ENCODE peak calls at places on chromosomes 5 and 9, in seven cellular contexts. One of them, this sample, is unnamed.

GRCh38 chr9:32703635-32704034 is 68.2 kb upstream of the TAF1L start:
- DNase-seq in tibial artery: no peak
- DNase-seq in GM23248: peak; percentile 18
- DNase-seq in CD8-positive, alpha-beta memory T cell: no peak
- DNase-seq in colonic mucosa: no peak
- DNase-seq in upper lobe of right lung: no peak
- DNase-seq in IMR-90: no peak
- DNase-seq in this sample: no peak

GRCh38 chr5:317086-317811 is 4.3 kb upstream of the AHRR start:
- DNase-seq in tibial artery: no peak
- DNase-seq in GM23248: peak; percentile 89
- DNase-seq in CD8-positive, alpha-beta memory T cell: no peak
- DNase-seq in colonic mucosa: peak; percentile 50
- DNase-seq in upper lobe of right lung: peak; percentile 67
- DNase-seq in IMR-90: peak; percentile 74
- DNase-seq in this sample: peak; percentile 65

GRCh38 chr5:312845-313244 is 8.7 kb upstream of the AHRR start:
- DNase-seq in tibial artery: no peak
- DNase-seq in GM23248: no peak
- DNase-seq in CD8-positive, alpha-beta memory T cell: no peak
- DNase-seq in colonic mucosa: no peak
- DNase-seq in upper lobe of right lung: no peak
- DNase-seq in IMR-90: no peak
- DNase-seq in this sample: no peak

GRCh38 chr5:29902859-29903258 is 1290.6 kb upstream of the CDH6 start:
- DNase-seq in tibial artery: no peak
- DNase-seq in GM23248: no peak
- DNase-seq in CD8-positive, alpha-beta memory T cell: no peak
- DNase-seq in colonic mucosa: no peak
- DNase-seq in upper lobe of right lung: no peak
- DNase-seq in IMR-90: no peak
- DNase-seq in this sample: no peak

GRCh38 chr5:54669285-54669684 is 151.7 kb downstream of the SNX18 start:
- DNase-seq in tibial artery: no peak
- DNase-seq in GM23248: peak; percentile 53
- DNase-seq in CD8-positive, alpha-beta memory T cell: no peak
- DNase-seq in colonic mucosa: no peak
- DNase-seq in upper lobe of right lung: no peak
- DNase-seq in IMR-90: peak; percentile 84
- DNase-seq in this sample: no peak

GRCh38 chr5:124418390-124418789 is 328.0 kb downstream of the ZNF608 start:
- DNase-seq in tibial artery: no peak
- DNase-seq in GM23248: no peak
- DNase-seq in CD8-positive, alpha-beta memory T cell: no peak
- DNase-seq in colonic mucosa: no peak
- DNase-seq in upper lobe of right lung: no peak
- DNase-seq in IMR-90: no peak
- DNase-seq in this sample: no peak

GRCh38 chr5:129652353-129653138 is 95.3 kb upstream of the MINAR2 start:
- DNase-seq in tibial artery: no peak
- DNase-seq in GM23248: no peak
- DNase-seq in CD8-positive, alpha-beta memory T cell: no peak
- DNase-seq in colonic mucosa: no peak
- DNase-seq in upper lobe of right lung: no peak
- DNase-seq in IMR-90: no peak
- DNase-seq in this sample: no peak

GRCh38 chr9:86166546-86166945 is 67.2 kb upstream of the GOLM1 start:
- DNase-seq in tibial artery: no peak
- DNase-seq in GM23248: no peak
- DNase-seq in CD8-positive, alpha-beta memory T cell: no peak
- DNase-seq in colonic mucosa: no peak
- DNase-seq in upper lobe of right lung: no peak
- DNase-seq in IMR-90: no peak
- DNase-seq in this sample: no peak

GRCh38 chr9:129362287-129363098 is 184.4 kb upstream of the IER5L start:
- DNase-seq in tibial artery: no peak
- DNase-seq in GM23248: no peak
- DNase-seq in CD8-positive, alpha-beta memory T cell: no peak
- DNase-seq in colonic mucosa: no peak
- DNase-seq in upper lobe of right lung: no peak
- DNase-seq in IMR-90: no peak
- DNase-seq in this sample: no peak

GRCh38 chr5:134086943-134087305 is 27.6 kb upstream of the TCF7 start:
- DNase-seq in tibial artery: no peak
- DNase-seq in GM23248: no peak
- DNase-seq in CD8-positive, alpha-beta memory T cell: peak; percentile 71
- DNase-seq in colonic mucosa: no peak
- DNase-seq in upper lobe of right lung: no peak
- DNase-seq in IMR-90: no peak
- DNase-seq in this sample: no peak

GRCh38 chr5:123976393-123977029 is 464.5 kb downstream of the CSNK1G3 start:
- DNase-seq in tibial artery: no peak
- DNase-seq in GM23248: no peak
- DNase-seq in CD8-positive, alpha-beta memory T cell: no peak
- DNase-seq in colonic mucosa: no peak
- DNase-seq in upper lobe of right lung: no peak
- DNase-seq in IMR-90: no peak
- DNase-seq in this sample: no peak

GRCh38 chr5:176868126-176868525 is 31.0 kb downstream of the HK3 start:
- DNase-seq in tibial artery: no peak
- DNase-seq in GM23248: no peak
- DNase-seq in CD8-positive, alpha-beta memory T cell: no peak
- DNase-seq in colonic mucosa: no peak
- DNase-seq in upper lobe of right lung: no peak
- DNase-seq in IMR-90: no peak
- DNase-seq in this sample: no peak
- H3K27me3 ChIP-seq in tibial artery: no peaks in the 10 kb centered on the region
- H3K27me3 ChIP-seq in GM23248: peaks cover 36% of the 10 kb centered on the region
- H3K27me3 ChIP-seq in CD8-positive, alpha-beta memory T cell: peaks cover 21% of the 10 kb centered on the region
- H3K27me3 ChIP-seq in colonic mucosa: peaks cover 2% of the 10 kb centered on the region
- H3K27me3 ChIP-seq in upper lobe of right lung: peaks cover 41% of the 10 kb centered on the region
- H3K27me3 ChIP-seq in IMR-90: peaks cover 51% of the 10 kb centered on the region
- H3K27me3 ChIP-seq in this sample: peaks cover 42% of the 10 kb centered on the region

DNA sequence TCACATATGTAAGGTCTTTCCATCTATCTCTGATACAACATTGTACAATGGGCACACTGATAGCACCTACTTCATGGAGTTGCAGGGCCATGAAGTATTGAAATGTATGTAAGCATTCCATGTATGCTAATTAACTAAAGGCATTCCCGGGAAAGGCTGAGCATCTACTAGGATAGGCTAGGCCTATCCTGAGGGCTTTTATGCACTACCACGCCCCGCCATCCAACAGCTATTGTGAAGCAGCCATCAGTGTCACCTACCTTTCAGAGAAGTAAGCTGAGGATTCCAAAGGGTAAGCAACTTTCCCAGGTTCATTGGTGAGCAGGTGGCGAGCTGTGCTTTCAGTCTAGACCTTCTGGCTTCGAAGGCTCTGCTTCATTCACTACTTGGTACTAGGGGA is 47.6 kb downstream of the NSG2 start:
- DNase-seq in tibial artery: no peak
- DNase-seq in GM23248: no peak
- DNase-seq in CD8-positive, alpha-beta memory T cell: no peak
- DNase-seq in colonic mucosa: no peak
- DNase-seq in upper lobe of right lung: no peak
- DNase-seq in IMR-90: no peak
- DNase-seq in this sample: no peak
- H3K27me3 ChIP-seq in tibial artery: no peaks in the 10 kb centered on the region
- H3K27me3 ChIP-seq in GM23248: no peaks in the 10 kb centered on the region
- H3K27me3 ChIP-seq in CD8-positive, alpha-beta memory T cell: no peaks in the 10 kb centered on the region
- H3K27me3 ChIP-seq in colonic mucosa: no peaks in the 10 kb centered on the region
- H3K27me3 ChIP-seq in upper lobe of right lung: no peaks in the 10 kb centered on the region
- H3K27me3 ChIP-seq in IMR-90: no peaks in the 10 kb centered on the region
- H3K27me3 ChIP-seq in this sample: no peaks in the 10 kb centered on the region

GRCh38 chr5:58496488-58496887 is 5.3 kb downstream of the GAPT start:
- DNase-seq in tibial artery: no peak
- DNase-seq in GM23248: no peak
- DNase-seq in CD8-positive, alpha-beta memory T cell: no peak
- DNase-seq in colonic mucosa: no peak
- DNase-seq in upper lobe of right lung: no peak
- DNase-seq in IMR-90: no peak
- DNase-seq in this sample: no peak

GRCh38 chr5:58497956-58498942 is 7.0 kb downstream of the GAPT start:
- DNase-seq in tibial artery: no peak
- DNase-seq in GM23248: peak; percentile 47
- DNase-seq in CD8-positive, alpha-beta memory T cell: no peak
- DNase-seq in colonic mucosa: peak; percentile 59
- DNase-seq in upper lobe of right lung: no peak
- DNase-seq in IMR-90: peak; percentile 41
- DNase-seq in this sample: peak; percentile 38

GRCh38 chr5:58499231-58499630 is 8.0 kb downstream of the GAPT start:
- DNase-seq in tibial artery: no peak
- DNase-seq in GM23248: no peak
- DNase-seq in CD8-positive, alpha-beta memory T cell: no peak
- DNase-seq in colonic mucosa: no peak
- DNase-seq in upper lobe of right lung: no peak
- DNase-seq in IMR-90: no peak
- DNase-seq in this sample: no peak

GRCh38 chr5:58502032-58502431 is 10.8 kb downstream of the GAPT start:
- DNase-seq in tibial artery: no peak
- DNase-seq in GM23248: no peak
- DNase-seq in CD8-positive, alpha-beta memory T cell: no peak
- DNase-seq in colonic mucosa: no peak
- DNase-seq in upper lobe of right lung: no peak
- DNase-seq in IMR-90: no peak
- DNase-seq in this sample: no peak

DNA sequence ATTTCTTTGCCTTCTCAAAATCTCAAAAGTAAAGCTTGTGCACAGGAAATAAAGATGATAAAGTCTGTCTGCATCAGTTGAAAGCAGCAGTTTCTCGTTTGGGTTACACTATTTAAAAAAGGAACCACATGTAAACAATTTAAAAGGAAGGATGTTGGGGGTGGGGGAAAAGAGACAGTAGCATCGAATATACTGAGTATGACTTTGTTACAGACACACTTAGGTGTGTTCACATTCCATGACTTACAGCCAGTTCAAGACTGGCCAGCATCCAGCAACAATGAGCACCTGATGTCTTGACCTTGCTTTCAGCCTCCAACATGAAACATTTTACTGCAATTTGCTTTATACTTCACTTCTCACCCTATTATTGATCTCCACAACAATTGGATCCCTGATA is 8.7 kb downstream of the GAPT start:
- DNase-seq in tibial artery: no peak
- DNase-seq in GM23248: no peak
- DNase-seq in CD8-positive, alpha-beta memory T cell: no peak
- DNase-seq in colonic mucosa: no peak
- DNase-seq in upper lobe of right lung: no peak
- DNase-seq in IMR-90: no peak
- DNase-seq in this sample: no peak
- H3K27me3 ChIP-seq in tibial artery: no peaks in the 10 kb centered on the region
- H3K27me3 ChIP-seq in GM23248: peaks cover 16% of the 10 kb centered on the region
- H3K27me3 ChIP-seq in CD8-positive, alpha-beta memory T cell: no peaks in the 10 kb centered on the region
- H3K27me3 ChIP-seq in colonic mucosa: no peaks in the 10 kb centered on the region
- H3K27me3 ChIP-seq in upper lobe of right lung: no peaks in the 10 kb centered on the region
- H3K27me3 ChIP-seq in IMR-90: peaks cover 7% of the 10 kb centered on the region
- H3K27me3 ChIP-seq in this sample: peaks cover 3% of the 10 kb centered on the region

DNA sequence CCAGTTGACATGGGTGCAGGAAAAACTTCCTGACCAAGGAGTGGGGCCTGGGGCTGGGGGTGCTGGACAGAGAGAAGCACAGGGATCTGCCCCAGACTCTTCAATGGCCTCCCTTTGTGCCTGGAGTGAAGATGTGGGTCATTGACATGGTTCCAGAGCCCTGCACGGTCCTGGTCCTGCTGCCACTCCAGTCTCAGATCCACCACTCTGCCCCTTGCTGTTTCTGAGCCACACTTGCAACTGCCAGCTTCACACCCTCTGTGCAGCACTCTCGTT is 10.1 kb downstream of the PIP5K1B start:
- DNase-seq in tibial artery: no peak
- DNase-seq in GM23248: no peak
- DNase-seq in CD8-positive, alpha-beta memory T cell: no peak
- DNase-seq in colonic mucosa: no peak
- DNase-seq in upper lobe of right lung: no peak
- DNase-seq in IMR-90: no peak
- DNase-seq in this sample: no peak
- H3K27me3 ChIP-seq in tibial artery: no peaks in the 10 kb centered on the region
- H3K27me3 ChIP-seq in GM23248: peaks cover 5% of the 10 kb centered on the region
- H3K27me3 ChIP-seq in CD8-positive, alpha-beta memory T cell: no peaks in the 10 kb centered on the region
- H3K27me3 ChIP-seq in colonic mucosa: no peaks in the 10 kb centered on the region
- H3K27me3 ChIP-seq in upper lobe of right lung: no peaks in the 10 kb centered on the region
- H3K27me3 ChIP-seq in IMR-90: no peaks in the 10 kb centered on the region
- H3K27me3 ChIP-seq in this sample: no peaks in the 10 kb centered on the region

GRCh38 chr5:141477815-141478214 is 2.0 kb downstream of the PCDHGC3 start:
- DNase-seq in tibial artery: no peak
- DNase-seq in GM23248: peak; percentile 54
- DNase-seq in CD8-positive, alpha-beta memory T cell: no peak
- DNase-seq in colonic mucosa: no peak
- DNase-seq in upper lobe of right lung: no peak
- DNase-seq in IMR-90: no peak
- DNase-seq in this sample: no peak

GRCh38 chr5:141475625-141476131 is at the start of gene PCDHGC3:
- DNase-seq in tibial artery: peak; percentile 96
- DNase-seq in GM23248: peak; percentile 98
- DNase-seq in CD8-positive, alpha-beta memory T cell: no peak
- DNase-seq in colonic mucosa: peak; percentile 90
- DNase-seq in upper lobe of right lung: peak; percentile 91
- DNase-seq in IMR-90: peak; percentile 95
- DNase-seq in this sample: peak; percentile 95

GRCh38 chr5:141476132-141476909 is 555 bp downstream of the PCDHGC3 start:
- DNase-seq in tibial artery: peak; percentile 83
- DNase-seq in GM23248: peak; percentile 89
- DNase-seq in CD8-positive, alpha-beta memory T cell: no peak
- DNase-seq in colonic mucosa: peak; percentile 63
- DNase-seq in upper lobe of right lung: peak; percentile 72
- DNase-seq in IMR-90: peak; percentile 85
- DNase-seq in this sample: peak; percentile 76

GRCh38 chr5:141478321-141478945 is 2.7 kb downstream of the PCDHGC3 start:
- DNase-seq in tibial artery: no peak
- DNase-seq in GM23248: peak; percentile 58
- DNase-seq in CD8-positive, alpha-beta memory T cell: no peak
- DNase-seq in colonic mucosa: peak; percentile 85
- DNase-seq in upper lobe of right lung: peak; percentile 91
- DNase-seq in IMR-90: peak; percentile 52
- DNase-seq in this sample: no peak

DNA sequence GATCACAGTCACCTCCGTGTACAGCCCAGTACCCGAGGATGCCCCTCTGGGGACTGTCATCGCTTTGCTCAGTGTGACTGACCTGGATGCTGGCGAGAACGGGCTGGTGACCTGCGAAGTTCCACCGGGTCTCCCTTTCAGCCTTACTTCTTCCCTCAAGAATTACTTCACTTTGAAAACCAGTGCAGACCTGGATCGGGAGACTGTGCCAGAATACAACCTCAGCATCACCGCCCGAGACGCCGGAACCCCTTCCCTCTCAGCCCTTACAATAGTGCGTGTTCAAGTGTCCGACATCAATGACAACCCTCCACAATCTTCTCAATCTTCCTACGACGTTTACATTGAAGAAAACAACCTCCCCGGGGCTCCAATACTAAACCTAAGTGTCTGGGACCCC is 1.4 kb downstream of the PCDHGC3 start:
- DNase-seq in tibial artery: no peak
- DNase-seq in GM23248: peak; percentile 33
- DNase-seq in CD8-positive, alpha-beta memory T cell: no peak
- DNase-seq in colonic mucosa: no peak
- DNase-seq in upper lobe of right lung: no peak
- DNase-seq in IMR-90: no peak
- DNase-seq in this sample: no peak
- H3K27me3 ChIP-seq in tibial artery: no peaks in the 10 kb centered on the region
- H3K27me3 ChIP-seq in GM23248: no peaks in the 10 kb centered on the region
- H3K27me3 ChIP-seq in CD8-positive, alpha-beta memory T cell: peaks cover 23% of the 10 kb centered on the region
- H3K27me3 ChIP-seq in colonic mucosa: no peaks in the 10 kb centered on the region
- H3K27me3 ChIP-seq in upper lobe of right lung: peaks cover 6% of the 10 kb centered on the region
- H3K27me3 ChIP-seq in IMR-90: no peaks in the 10 kb centered on the region
- H3K27me3 ChIP-seq in this sample: no peaks in the 10 kb centered on the region

This sample was measured in brain microvascular endothelial cell.